ENCODE peak calls at places on chromosomes 7 and 10, in four cellular contexts. One of them, this sample, is unnamed.

GRCh38 chr7:89064831-89065230 is 269.3 kb upstream of the TEX47 start:
- DNase-seq in K562: no peak
- DNase-seq in HCT116: no peak
- DNase-seq in SK-N-SH: no peak
- DNase-seq in this sample: no peak

GRCh38 chr10:124498071-124498470 is 36.4 kb downstream of the LHPP start:
- DNase-seq in K562: no peak
- DNase-seq in HCT116: no peak
- DNase-seq in SK-N-SH: no peak
- DNase-seq in this sample: no peak

GRCh38 chr10:43166879-43167490 is 28.7 kb downstream of the CSGALNACT2 start:
- DNase-seq in K562: no peak
- DNase-seq in HCT116: no peak
- DNase-seq in SK-N-SH: no peak
- DNase-seq in this sample: no peak

GRCh38 chr7:67553378-67553777 is 556.7 kb downstream of the TYW1 start:
- DNase-seq in K562: no peak
- DNase-seq in HCT116: no peak
- DNase-seq in SK-N-SH: no peak
- DNase-seq in this sample: no peak

GRCh38 chr10:43068781-43069515 is 7.9 kb upstream of the RET start:
- DNase-seq in K562: no peak
- DNase-seq in HCT116: no peak
- DNase-seq in SK-N-SH: no peak
- DNase-seq in this sample: no peak

GRCh38 chr7:919114-919442 is 35.4 kb downstream of the ADAP1 start:
- DNase-seq in K562: no peak
- DNase-seq in HCT116: no peak
- DNase-seq in SK-N-SH: no peak
- DNase-seq in this sample: no peak

GRCh38 chr10:89207181-89207800 is at the start of gene CH25H:
- DNase-seq in K562: no peak
- DNase-seq in HCT116: no peak
- DNase-seq in SK-N-SH: peak; percentile 72
- DNase-seq in this sample: no peak

GRCh38 chr10:104589871-104590270 is 51.2 kb upstream of the SORCS3 start:
- DNase-seq in K562: no peak
- DNase-seq in HCT116: peak; percentile 13
- DNase-seq in SK-N-SH: no peak
- DNase-seq in this sample: no peak

GRCh38 chr7:42790196-42790595 is 121.7 kb downstream of the C7orf25 start:
- DNase-seq in K562: no peak
- DNase-seq in HCT116: no peak
- DNase-seq in SK-N-SH: no peak
- DNase-seq in this sample: no peak

GRCh38 chr10:126937026-126937425 is 31.8 kb downstream of the DOCK1 start:
- DNase-seq in K562: no peak
- DNase-seq in HCT116: no peak
- DNase-seq in SK-N-SH: no peak
- DNase-seq in this sample: no peak

GRCh38 chr7:128121731-128122576 is 90.7 kb upstream of the LRRC4 start:
- DNase-seq in K562: no peak
- DNase-seq in HCT116: no peak
- DNase-seq in SK-N-SH: no peak
- DNase-seq in this sample: no peak

GRCh38 chr10:33609546-33609945 is 275.1 kb upstream of the NRP1 start:
- DNase-seq in K562: no peak
- DNase-seq in HCT116: no peak
- DNase-seq in SK-N-SH: no peak
- DNase-seq in this sample: no peak

GRCh38 chr7:129933627-129934026 is 19.1 kb downstream of the UBE2H start:
- DNase-seq in K562: no peak
- DNase-seq in HCT116: no peak
- DNase-seq in SK-N-SH: no peak
- DNase-seq in this sample: no peak

GRCh38 chr7:111018960-111019835 is 71.7 kb upstream of the LRRN3 start:
- DNase-seq in K562: no peak
- DNase-seq in HCT116: no peak
- DNase-seq in SK-N-SH: no peak
- DNase-seq in this sample: peak; percentile 9

GRCh38 chr10:4568731-4569130 is 257.3 kb upstream of the AKR1E2 start:
- DNase-seq in K562: no peak
- DNase-seq in HCT116: no peak
- DNase-seq in SK-N-SH: no peak
- DNase-seq in this sample: no peak

GRCh38 chr7:69598081-69598486 is at the start of gene AUTS2:
- DNase-seq in K562: peak; percentile 78
- DNase-seq in HCT116: no peak
- DNase-seq in SK-N-SH: peak; percentile 100
- DNase-seq in this sample: peak; percentile 98

GRCh38 chr7:67625257-67625713 is 628.7 kb downstream of the TYW1 start:
- DNase-seq in K562: peak; percentile 80
- DNase-seq in HCT116: peak; percentile 8
- DNase-seq in SK-N-SH: peak; percentile 86
- DNase-seq in this sample: peak; percentile 80

GRCh38 chr10:16854623-16855022 is 37.4 kb upstream of the RSU1 start:
- DNase-seq in K562: no peak
- DNase-seq in HCT116: no peak
- DNase-seq in SK-N-SH: no peak
- DNase-seq in this sample: no peak

GRCh38 chr7:514242-514641 is 5.4 kb downstream of the PDGFA start:
- DNase-seq in K562: no peak
- DNase-seq in HCT116: no peak
- DNase-seq in SK-N-SH: no peak
- DNase-seq in this sample: no peak

GRCh38 chr7:137768371-137768770 is 78.4 kb downstream of the DGKI start:
- DNase-seq in K562: no peak
- DNase-seq in HCT116: no peak
- DNase-seq in SK-N-SH: no peak
- DNase-seq in this sample: no peak

GRCh38 chr7:151517601-151518104 is 2.0 kb downstream of the RHEB start:
- DNase-seq in K562: no peak
- DNase-seq in HCT116: no peak
- DNase-seq in SK-N-SH: no peak
- DNase-seq in this sample: no peak

GRCh38 chr7:31850066-31850465 is 163.1 kb downstream of the PPP1R17 start:
- DNase-seq in K562: no peak
- DNase-seq in HCT116: no peak
- DNase-seq in SK-N-SH: no peak
- DNase-seq in this sample: no peak

GRCh38 chr7:85875398-85875797 is 688.5 kb upstream of the SEMA3D start:
- DNase-seq in K562: no peak
- DNase-seq in HCT116: no peak
- DNase-seq in SK-N-SH: no peak
- DNase-seq in this sample: no peak

GRCh38 chr10:46220872-46221538 is 65.8 kb upstream of the ANTXRL start:
- DNase-seq in K562: peak; percentile 18
- DNase-seq in HCT116: no peak
- DNase-seq in SK-N-SH: no peak
- DNase-seq in this sample: no peak

GRCh38 chr7:116542618-116543017 is 17.8 kb downstream of the CAV1 start:
- DNase-seq in K562: no peak
- DNase-seq in HCT116: no peak
- DNase-seq in SK-N-SH: no peak
- DNase-seq in this sample: no peak

GRCh38 chr7:51255536-51256243 is 60.9 kb downstream of the COBL start:
- DNase-seq in K562: no peak
- DNase-seq in HCT116: peak; percentile 46
- DNase-seq in SK-N-SH: no peak
- DNase-seq in this sample: no peak

GRCh38 chr10:129786216-129786615 is 177.9 kb downstream of the EBF3 start:
- DNase-seq in K562: no peak
- DNase-seq in HCT116: no peak
- DNase-seq in SK-N-SH: no peak
- DNase-seq in this sample: no peak

GRCh38 chr7:50869108-50869716 is 86.5 kb upstream of the GRB10 start:
- DNase-seq in K562: no peak
- DNase-seq in HCT116: peak; percentile 10
- DNase-seq in SK-N-SH: no peak
- DNase-seq in this sample: no peak

GRCh38 chr7:26153246-26153822 is 1.3 kb downstream of the NFE2L3 start:
- DNase-seq in K562: no peak
- DNase-seq in HCT116: no peak
- DNase-seq in SK-N-SH: no peak
- DNase-seq in this sample: no peak

DNA sequence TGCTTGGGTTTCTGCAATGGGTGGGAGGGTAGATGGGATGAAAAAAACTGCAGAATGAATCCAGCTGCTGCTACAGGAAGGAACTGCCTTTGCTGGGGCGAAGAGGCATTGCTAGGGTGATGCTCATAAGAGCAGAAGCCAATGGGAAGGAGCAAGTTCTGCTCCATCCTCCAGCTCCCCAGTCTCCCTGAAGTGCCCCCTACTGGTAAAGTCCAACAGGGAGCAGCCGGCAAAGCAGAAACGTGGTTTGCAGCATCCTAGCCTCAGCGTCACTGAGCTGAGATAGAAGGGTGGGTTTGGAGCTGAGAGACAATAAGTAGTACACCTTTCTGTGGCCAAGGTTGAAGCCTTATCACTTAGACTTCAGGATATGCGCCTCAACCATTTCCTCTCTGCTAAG is 220.5 kb downstream of the CCSER2 start:
- DNase-seq in K562: no peak
- DNase-seq in HCT116: no peak
- DNase-seq in SK-N-SH: no peak
- DNase-seq in this sample: no peak
- TF ChIP-seq JUND in K562: no peak
- TF ChIP-seq JUND in HCT116: no peak
- TF ChIP-seq JUND in SK-N-SH: no peak
- TF ChIP-seq JUND in this sample: no peak

DNA sequence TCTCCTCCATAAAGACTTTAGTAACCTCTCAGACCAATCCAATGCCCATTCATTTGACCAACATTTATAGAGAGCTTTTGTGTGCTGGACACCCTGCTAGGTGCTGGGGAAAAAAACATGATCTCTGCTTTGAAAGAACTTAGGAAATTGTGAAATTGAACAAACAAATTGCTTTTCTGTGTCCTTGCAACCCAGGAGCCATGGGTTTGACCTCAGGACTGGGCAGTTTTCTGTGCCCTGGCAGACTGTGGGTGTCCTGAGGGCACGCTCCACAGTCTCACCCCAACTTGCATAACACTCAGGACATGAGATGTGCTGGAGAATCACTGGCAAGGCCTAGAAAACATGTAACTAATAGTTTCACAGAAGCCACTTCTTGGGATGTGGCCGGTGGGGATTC is 429.1 kb upstream of the ZMIZ1 start:
- DNase-seq in K562: no peak
- DNase-seq in HCT116: no peak
- DNase-seq in SK-N-SH: no peak
- DNase-seq in this sample: no peak
- TF ChIP-seq JUND in K562: no peak
- TF ChIP-seq JUND in HCT116: no peak
- TF ChIP-seq JUND in SK-N-SH: no peak
- TF ChIP-seq JUND in this sample: no peak

GRCh38 chr10:60769406-60769805 is 8.9 kb upstream of the CDK1 start:
- DNase-seq in K562: no peak
- DNase-seq in HCT116: no peak
- DNase-seq in SK-N-SH: no peak
- DNase-seq in this sample: no peak

GRCh38 chr10:60762554-60762953 is 15.7 kb upstream of the CDK1 start:
- DNase-seq in K562: no peak
- DNase-seq in HCT116: no peak
- DNase-seq in SK-N-SH: no peak
- DNase-seq in this sample: no peak

GRCh38 chr10:60767424-60767823 is 10.9 kb upstream of the CDK1 start:
- DNase-seq in K562: no peak
- DNase-seq in HCT116: no peak
- DNase-seq in SK-N-SH: no peak
- DNase-seq in this sample: no peak
- TF ChIP-seq JUND in K562: no peak
- TF ChIP-seq JUND in HCT116: no peak
- TF ChIP-seq JUND in SK-N-SH: no peak
- TF ChIP-seq JUND in this sample: no peak

DNA sequence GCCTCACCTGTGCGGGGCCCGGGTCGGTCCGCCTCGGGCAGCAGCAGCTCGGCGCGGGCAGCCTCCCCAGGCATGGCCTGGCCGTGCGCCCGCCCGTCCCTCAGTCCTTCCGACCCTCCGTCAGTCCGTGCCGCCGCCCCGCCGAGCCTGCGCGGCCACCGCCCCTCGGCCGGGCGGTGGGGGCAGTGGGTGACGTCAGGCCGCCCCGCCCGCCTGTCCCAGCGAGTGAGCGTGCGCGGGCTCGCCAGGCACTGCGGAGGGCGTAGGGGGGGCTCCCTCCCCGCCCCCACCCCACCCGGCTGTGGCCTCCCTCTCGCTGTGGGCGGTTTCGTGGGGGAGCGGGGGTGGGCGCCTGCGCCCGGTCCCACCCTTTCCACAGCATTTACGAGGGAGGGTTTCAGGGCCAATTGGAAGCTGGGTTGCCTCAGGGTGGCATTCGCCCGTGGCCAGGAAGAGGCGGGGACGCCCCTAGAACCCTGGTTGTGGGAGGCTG is at the start of gene NACAD:
- DNase-seq in K562: peak; percentile 60
- DNase-seq in HCT116: no peak
- DNase-seq in SK-N-SH: peak; percentile 99
- DNase-seq in this sample: no peak
- TF ChIP-seq JUND in K562: no peak
- TF ChIP-seq JUND in HCT116: no peak
- TF ChIP-seq JUND in SK-N-SH: no peak
- TF ChIP-seq JUND in this sample: no peak

DNA sequence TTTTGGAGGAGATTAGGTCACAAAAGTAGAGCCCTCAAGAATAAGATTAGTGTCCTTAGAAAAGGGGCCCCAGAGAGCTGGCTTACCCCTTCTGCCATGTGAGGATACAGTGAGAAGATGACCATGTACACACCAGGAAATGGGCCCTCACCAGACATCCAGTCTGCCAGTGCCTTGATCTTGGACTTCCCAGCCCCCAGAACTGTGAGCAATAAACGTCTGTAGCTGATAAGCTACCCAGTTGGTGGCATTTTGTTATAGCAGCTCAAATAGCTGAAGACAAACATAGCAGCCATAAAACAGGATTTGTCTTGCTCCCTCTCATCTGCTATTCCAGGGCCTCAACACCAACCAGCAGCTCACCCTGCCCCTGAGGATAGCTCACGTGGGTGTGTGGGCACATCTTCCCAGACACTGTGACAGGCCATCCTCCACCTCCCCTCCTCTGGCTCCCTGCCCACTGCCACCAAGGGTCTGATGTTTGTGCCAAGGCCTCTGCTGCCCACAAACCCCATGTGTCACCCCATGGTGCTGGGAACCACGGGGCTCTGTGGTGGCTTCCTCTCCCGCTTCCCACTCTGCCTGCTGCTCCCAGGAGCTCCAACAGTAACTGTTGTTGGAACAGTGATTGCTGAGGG is 252.4 kb downstream of the USP6NL start:
- DNase-seq in K562: no peak
- DNase-seq in HCT116: no peak
- DNase-seq in SK-N-SH: no peak
- DNase-seq in this sample: no peak
- TF ChIP-seq JUND in K562: no peak
- TF ChIP-seq JUND in HCT116: no peak
- TF ChIP-seq JUND in SK-N-SH: no peak
- TF ChIP-seq JUND in this sample: no peak